ENCODE peak calls at places on chromosome 6, in ten cellular contexts. A, J, Z, G, W, P, Q, U, T and O are unnamed samples.

GRCh38 chr6:99993533-99994251 is at the start of gene MCHR2:
- DNase-seq in J (no peak), Z (peak; percentile 19), T (no peak), Q (no peak), W (no peak), P (no peak), A (no peak), G (no peak), U (no peak), O (no peak)

GRCh38 chr6:164151161-164151728 is 736.7 kb downstream of the QKI start:
- DNase-seq in T (no peak), Q (no peak), J (no peak), P (no peak), A (no peak), Z (peak; percentile 15), U (no peak), G (no peak), W (no peak), O (no peak)

GRCh38 chr6:45548657-45549515 is 171.2 kb upstream of the SUPT3H start:
- DNase-seq in T (no peak), Z (no peak), P (no peak), Q (no peak), G (peak; percentile 91), J (no peak), W (no peak), U (no peak), A (no peak), O (no peak)

GRCh38 chr6:149363154-149363553 is 36.9 kb upstream of the SUMO4 start:
- DNase-seq in W (no peak), G (no peak), Q (no peak), A (no peak), P (no peak), U (no peak), Z (no peak), J (no peak), T (peak; percentile 73), O (no peak)

GRCh38 chr6:107866606-107867301 is 42.6 kb upstream of the SCML4 start:
- DNase-seq in T (no peak), J (no peak), W (no peak), Z (peak; percentile 8), A (no peak), P (no peak), G (no peak), Q (no peak), U (no peak), O (peak; percentile 33)

GRCh38 chr6:131065824-131066171 is 2.8 kb upstream of the EPB41L2 start:
- DNase-seq in T (no peak), U (no peak), Z (no peak), W (no peak), J (no peak), A (no peak), Q (no peak), P (no peak), G (no peak), O (no peak)

GRCh38 chr6:2542858-2543218 is 207.9 kb downstream of the MYLK4 start:
- DNase-seq in T (peak; percentile 86), Q (peak; percentile 51), G (no peak), Z (no peak), W (no peak), A (no peak), J (no peak), U (no peak), P (no peak), O (peak; percentile 21)

GRCh38 chr6:19879663-19880062 is 42.5 kb downstream of the ID4 start:
- DNase-seq in G (no peak), A (no peak), J (no peak), P (no peak), Q (no peak), W (no peak), Z (peak; percentile 64), T (peak; percentile 51), U (no peak), O (no peak)

GRCh38 chr6:149859368-149859767 is 4.8 kb downstream of the LRP11 start:
- DNase-seq in J (no peak), G (no peak), T (peak; percentile 74), W (no peak), P (no peak), Q (no peak), Z (no peak), A (no peak), U (no peak), O (peak; percentile 43)

GRCh38 chr6:22747576-22747975 is 178.2 kb downstream of the HDGFL1 start:
- DNase-seq in G (no peak), Q (no peak), T (no peak), A (no peak), W (no peak), Z (no peak), J (no peak), U (no peak), P (no peak), O (no peak)

GRCh38 chr6:33766921-33767700 is 20.4 kb upstream of the IP6K3 start:
- DNase-seq in T (no peak), J (no peak), W (no peak), A (no peak), P (no peak), U (no peak), Z (no peak), G (no peak), Q (no peak), O (no peak)

GRCh38 chr6:161066511-161066910 is 74.9 kb downstream of the MAP3K4 start:
- DNase-seq in J (no peak), U (no peak), W (no peak), P (no peak), T (no peak), G (no peak), Q (no peak), Z (no peak), A (no peak), O (no peak)

GRCh38 chr6:13615802-13616140 is 636 bp downstream of the NOL7 start:
- DNase-seq in Z (peak; percentile 53), P (peak; percentile 32), T (no peak), U (no peak), G (no peak), Q (peak; percentile 65), A (peak; percentile 36), W (peak; percentile 55), J (no peak), O (peak; percentile 38)

GRCh38 chr6:27127874-27128795 is 119.4 kb upstream of the PRSS16 start:
- DNase-seq in J (no peak), A (no peak), W (no peak), G (no peak), T (no peak), Q (no peak), U (no peak), P (no peak), Z (no peak), O (no peak)

GRCh38 chr6:145673504-145673903 is 61.8 kb downstream of the EPM2A start:
- DNase-seq in Z (no peak), A (no peak), Q (no peak), P (no peak), W (no peak), G (no peak), U (no peak), T (no peak), J (no peak), O (no peak)

GRCh38 chr6:39077882-39078594 is 29.5 kb downstream of the GLP1R start:
- DNase-seq in G (no peak), Q (no peak), A (no peak), J (no peak), P (no peak), T (no peak), W (no peak), Z (no peak), U (no peak), O (no peak)

GRCh38 chr6:39078695-39079094 is 30.1 kb downstream of the GLP1R start:
- DNase-seq in T (no peak), Q (no peak), J (no peak), A (no peak), P (no peak), W (no peak), G (no peak), Z (no peak), U (no peak), O (no peak)

GRCh38 chr6:39080246-39080875 is 31.8 kb downstream of the GLP1R start:
- DNase-seq in Q (no peak), T (no peak), Z (no peak), U (no peak), P (no peak), J (no peak), A (no peak), G (no peak), W (no peak), O (no peak)

GRCh38 chr6:39079726-39080125 is 31.1 kb downstream of the GLP1R start:
- DNase-seq in Z (no peak), T (no peak), G (no peak), W (no peak), A (no peak), U (no peak), P (no peak), J (no peak), Q (no peak), O (no peak)

GRCh38 chr6:39079197-39079596 is 30.6 kb downstream of the GLP1R start:
- DNase-seq in Q (no peak), G (no peak), A (no peak), J (no peak), P (no peak), W (no peak), U (no peak), Z (no peak), T (no peak), O (no peak)
- H3K27ac ChIP-seq in Q (no peak overlapping the region), G (no peak overlapping the region), A (no peak overlapping the region), J (no peak overlapping the region), P (no peak overlapping the region), W (no peak overlapping the region), U (no peak overlapping the region), Z (no peak overlapping the region), T (no peak overlapping the region), O (no peak overlapping the region)

GRCh38 chr6:89162047-89162371 is 16.2 kb downstream of the PM20D2 start:
- DNase-seq in P (peak; percentile 29), G (no peak), J (no peak), A (no peak), T (no peak), Q (no peak), W (no peak), Z (no peak), U (no peak), O (no peak)

GRCh38 chr6:89160693-89161092 is 14.8 kb downstream of the PM20D2 start:
- DNase-seq in Q (no peak), P (no peak), W (no peak), J (no peak), Z (no peak), G (no peak), U (no peak), T (no peak), A (no peak), O (no peak)

GRCh38 chr6:89161326-89162046 is 15.6 kb downstream of the PM20D2 start:
- DNase-seq in J (no peak), P (no peak), Q (no peak), A (no peak), W (no peak), T (no peak), U (no peak), Z (no peak), G (no peak), O (no peak)
- H3K36me3 ChIP-seq in J (no peaks in the 10 kb centered on the region), P (no peaks in the 10 kb centered on the region), Q (peaks cover 51% of the 10 kb centered on the region), A (no peaks in the 10 kb centered on the region), W (no peaks in the 10 kb centered on the region), T (peaks cover 33% of the 10 kb centered on the region), U (no peaks in the 10 kb centered on the region), Z (peaks cover 9% of the 10 kb centered on the region), G (no peaks in the 10 kb centered on the region), O (peaks cover 13% of the 10 kb centered on the region)

GRCh38 chr6:137660296-137660731 is 166.1 kb upstream of the OLIG3 start:
- DNase-seq in J (no peak), W (no peak), G (no peak), U (no peak), A (no peak), T (no peak), Q (no peak), Z (no peak), P (no peak), O (no peak)
- H3K27ac ChIP-seq in J (no peak overlapping the region), W (no peak overlapping the region), G (no peak overlapping the region), U (no peak overlapping the region), A (no peak overlapping the region), T (no peak overlapping the region), Q (no peak overlapping the region), Z (no peak overlapping the region), P (no peak overlapping the region), O (peak overlapping the region; percentile 62)

GRCh38 chr6:52497652-52498408 is 77.7 kb downstream of the EFHC1 start:
- DNase-seq in U (no peak), J (no peak), G (no peak), Z (peak; percentile 65), Q (peak; percentile 65), T (no peak), P (peak; percentile 65), W (no peak), A (peak; percentile 54), O (no peak)
- H3K36me3 ChIP-seq in U (no peaks in the 10 kb centered on the region), J (no peaks in the 10 kb centered on the region), G (no peaks in the 10 kb centered on the region), Z (peaks cover 3% of the 10 kb centered on the region), Q (peaks cover 22% of the 10 kb centered on the region), T (no peaks in the 10 kb centered on the region), P (no peaks in the 10 kb centered on the region), W (no peaks in the 10 kb centered on the region), A (no peaks in the 10 kb centered on the region), O (no peaks in the 10 kb centered on the region)